ENCODE peak calls at places on chromosomes 1 and 21, in four cellular contexts. D, S, X and V are unnamed samples. For H3K9me3 and H3K4me1, the result is how much of the 10 kb centered on the place peaks cover.

GRCh38 chr1:246571953-246572352 is 5.7 kb downstream of the CNST start:
- DNase-seq in D (no peak), S (no peak), X (no peak), V (no peak)

GRCh38 chr1:78333426-78334012 is 157.3 kb upstream of the PTGFR start:
- DNase-seq in D (peak), S (no peak), X (no peak), V (no peak)

GRCh38 chr1:153938996-153939395 is 7.5 kb downstream of the DENND4B start:
- DNase-seq in X (no peak), S (no peak), D (no peak), V (peak)

GRCh38 chr1:70387507-70387906 is 23.6 kb upstream of the CTH start:
- DNase-seq in D (no peak), S (no peak), X (no peak), V (no peak)

GRCh38 chr1:1388078-1388472 is 11.1 kb downstream of the CCNL2 start:
- DNase-seq in D (no peak), S (no peak), X (no peak), V (no peak)

GRCh38 chr1:115182012-115182715 is 92.9 kb upstream of the TSPAN2 start:
- DNase-seq in D (no peak), S (no peak), X (no peak), V (no peak)

GRCh38 chr1:41498391-41498790 is 13.9 kb upstream of the EDN2 start:
- DNase-seq in X (no peak), S (no peak), D (no peak), V (no peak)

GRCh38 chr1:150516050-150516591 is 569 bp downstream of the FALEC start:
- DNase-seq in X (no peak), D (no peak), S (no peak), V (peak)

GRCh38 chr1:200535605-200536004 is 84.9 kb downstream of the KIF14 start:
- DNase-seq in S (no peak), D (no peak), X (no peak), V (no peak)

GRCh38 chr1:11693917-11694316 is 2.4 kb downstream of the DRAXIN start:
- DNase-seq in X (no peak), D (no peak), S (no peak), V (no peak)

GRCh38 chr1:11690669-11691301 is 725 bp upstream of the DRAXIN start:
- DNase-seq in X (no peak), S (no peak), D (no peak), V (no peak)

GRCh38 chr1:11691302-11691914 is at the start of gene DRAXIN:
- DNase-seq in D (no peak), S (no peak), X (no peak), V (no peak)

GRCh38 chr1:11691928-11692711 is 610 bp downstream of the DRAXIN start:
- DNase-seq in S (no peak), X (no peak), D (no peak), V (no peak)

DNA sequence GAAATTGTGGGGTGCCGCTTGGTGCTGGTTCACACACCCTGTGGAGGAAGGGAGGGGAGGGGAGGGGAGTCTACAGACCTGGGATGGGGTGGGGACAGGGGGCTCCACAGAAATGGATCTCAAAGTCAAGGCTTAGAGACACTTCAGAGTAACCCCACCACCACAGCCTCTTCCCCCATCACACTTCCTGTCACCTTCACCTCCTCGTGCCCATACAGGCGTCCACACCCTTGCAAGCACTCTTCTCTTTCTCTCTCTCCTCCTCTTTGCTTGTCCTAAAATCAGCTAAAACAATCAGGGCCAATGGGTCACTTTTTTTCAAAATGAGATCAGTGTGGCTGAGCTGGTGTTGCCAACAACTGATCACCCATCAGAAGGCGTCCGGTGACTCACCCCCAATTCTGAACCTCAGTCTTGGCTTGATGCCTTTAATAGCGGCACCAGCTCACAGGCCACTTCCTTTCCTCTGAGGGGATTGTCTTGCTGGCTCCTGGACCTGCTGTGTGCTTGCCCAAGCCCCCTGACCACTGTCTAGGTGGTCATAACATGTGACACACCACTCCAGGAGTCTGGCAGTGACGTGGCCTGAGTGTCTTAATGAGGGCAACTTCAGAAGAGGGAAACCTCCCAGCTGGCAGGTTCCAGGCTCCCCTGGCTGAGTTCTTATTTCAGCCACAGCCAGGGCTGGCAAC is 1.5 kb downstream of the DRAXIN start:
- DNase-seq in D (peak), X (no peak), S (no peak), V (peak)
- H3K4me3 ChIP-seq in D (no peak), X (no peak), S (no peak), V (no peak)

DNA sequence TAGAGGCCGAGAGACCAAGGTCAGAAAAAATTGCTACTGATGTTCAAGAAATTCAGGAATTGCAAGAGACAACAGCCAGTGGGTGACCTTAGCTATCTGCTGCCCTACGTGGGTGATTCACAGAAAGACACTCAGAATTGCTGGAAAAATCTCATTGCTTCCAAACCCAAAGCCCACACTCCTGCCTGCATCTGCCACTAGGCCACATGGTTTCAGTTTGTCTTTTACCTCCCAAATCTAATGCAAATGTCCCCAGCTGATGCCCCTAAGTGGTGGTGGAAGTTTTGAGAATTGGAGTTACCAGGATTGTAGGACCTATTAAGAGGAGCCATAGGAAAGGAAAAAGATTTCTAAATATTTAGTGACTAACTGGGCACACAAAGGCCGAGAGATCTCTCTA is 341.5 kb upstream of the CHRM3 start:
- DNase-seq in D (no peak), X (no peak), S (no peak), V (no peak)
- H3K9me3 ChIP-seq in D (under half), X (under half), S (under half), V (under half)

GRCh38 chr1:66809736-66810326 is 8.8 kb upstream of the INSL5 start:
- DNase-seq in D (no peak), S (no peak), X (no peak), V (no peak)
- H3K4me1 ChIP-seq in D (under half), S (under half), X (under half), V (under half)

GRCh38 chr21:45950740-45951515 is 30.6 kb upstream of the COL6A1 start:
- DNase-seq in D (no peak), X (no peak), S (peak), V (peak)
- H3K4me3 ChIP-seq in D (no peak), X (no peak), S (no peak), V (no peak)

GRCh38 chr21:15751037-15751436 is 21.3 kb downstream of the USP25 start:
- DNase-seq in X (no peak), S (no peak), D (no peak), V (no peak)
- H3K9me3 ChIP-seq in X (under half), S (under half), D (under half), V (under half)

GRCh38 chr1:98325646-98326441 is 335.7 kb upstream of the SNX7 start:
- DNase-seq in X (peak), S (peak), D (peak), V (peak)

GRCh38 chr1:98323906-98324358 is 337.6 kb upstream of the SNX7 start:
- DNase-seq in D (peak), X (peak), S (no peak), V (peak)

GRCh38 chr1:98322966-98323365 is 338.6 kb upstream of the SNX7 start:
- DNase-seq in S (no peak), D (no peak), X (no peak), V (no peak)

GRCh38 chr1:98321191-98321590 is 340.3 kb upstream of the SNX7 start:
- DNase-seq in D (no peak), S (no peak), X (no peak), V (no peak)

DNA sequence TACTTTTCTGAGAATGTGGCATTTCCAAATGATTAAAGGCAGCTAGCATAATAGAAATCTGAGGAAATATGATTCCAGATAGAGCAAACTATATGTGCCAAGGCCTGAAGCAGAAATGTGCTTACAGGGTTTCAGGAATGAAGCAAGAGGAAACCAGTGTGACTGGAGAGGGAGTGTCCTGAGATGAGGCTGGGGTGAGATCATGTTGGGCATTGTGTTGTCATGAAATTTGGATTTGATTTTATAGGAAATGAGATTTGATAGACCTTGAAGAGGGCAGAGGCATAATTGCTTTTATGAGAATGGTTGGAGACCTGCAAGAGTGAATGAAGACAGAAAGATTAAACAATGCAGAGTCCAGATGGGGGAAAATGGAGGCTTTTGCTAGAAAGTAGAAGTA is 338.1 kb upstream of the SNX7 start:
- DNase-seq in D (no peak), S (no peak), X (peak), V (peak)
- H3K4me1 ChIP-seq in D (under half), S (under half), X (under half), V (under half)

GRCh38 chr21:46189213-46189958 is 5.1 kb upstream of the SPATC1L start:
- DNase-seq in S (no peak), D (peak), X (no peak), V (peak)
- H3K4me3 ChIP-seq in S (no peak), D (no peak), X (no peak), V (no peak)